ENCODE peak calls at places on chromosomes 4 and X, in five cellular contexts. A, N, J, K and Y are unnamed samples.

GRCh38 chr4:41990029-41990382 is 324 bp upstream of the SLC30A9 start:
- DNase-seq in A (no peak), N (no peak), J (no peak), K (no peak), Y (no peak)

GRCh38 chr4:56828784-56829535 is 7.5 kb upstream of the SPINK2 start:
- DNase-seq in A (no peak), N (no peak), J (no peak), K (no peak), Y (no peak)

GRCh38 chrX:39652336-39652735 is 445.4 kb downstream of the BCOR start:
- DNase-seq in A (no peak), N (no peak), J (no peak), K (no peak), Y (no peak)

GRCh38 chr4:78922207-78922606 is 17.0 kb downstream of the PAQR3 start:
- DNase-seq in A (no peak), N (peak; percentile 7), J (no peak), K (no peak), Y (no peak)

GRCh38 chrX:39705299-39705698 is 392.5 kb downstream of the BCOR start:
- DNase-seq in A (no peak), N (peak; percentile 56), J (no peak), K (peak; percentile 90), Y (no peak)

GRCh38 chr4:43456383-43456782 is 563.9 kb downstream of the GRXCR1 start:
- DNase-seq in A (no peak), N (no peak), J (no peak), K (no peak), Y (no peak)

GRCh38 chr4:168711197-168712120 is 214.6 kb downstream of the PALLD start:
- DNase-seq in A (no peak), N (peak; percentile 78), J (no peak), K (peak; percentile 80), Y (no peak)

GRCh38 chr4:19694829-19695228 is 556.9 kb upstream of the SLIT2 start:
- DNase-seq in A (no peak), N (no peak), J (no peak), K (no peak), Y (no peak)

GRCh38 chr4:147492761-147493160 is 11.9 kb downstream of the EDNRA start:
- DNase-seq in A (no peak), N (peak; percentile 23), J (no peak), K (peak; percentile 87), Y (no peak)

GRCh38 chrX:108437354-108437753 is 868 bp downstream of the COL4A6 start:
- DNase-seq in A (no peak), N (no peak), J (no peak), K (no peak), Y (no peak)

GRCh38 chr4:2079006-2079405 is 19.9 kb downstream of the NAT8L start:
- DNase-seq in A (no peak), N (no peak), J (no peak), K (peak; percentile 56), Y (peak; percentile 28)

GRCh38 chr4:163335384-163335783 is 3.0 kb upstream of the NPY1R start:
- DNase-seq in A (no peak), N (no peak), J (no peak), K (no peak), Y (no peak)

GRCh38 chr4:163331629-163332360 is 601 bp downstream of the NPY1R start:
- DNase-seq in A (no peak), N (no peak), J (peak; percentile 21), K (peak; percentile 71), Y (no peak)

GRCh38 chr4:163330828-163331628 is 1.4 kb downstream of the NPY1R start:
- DNase-seq in A (no peak), N (no peak), J (no peak), K (peak; percentile 64), Y (no peak)

GRCh38 chr4:163332526-163333405 is at the start of gene NPY1R:
- DNase-seq in A (peak; percentile 32), N (peak; percentile 41), J (peak; percentile 68), K (peak; percentile 90), Y (no peak)
- TF ChIP-seq CTCF in A (peak; percentile 78), N (peak; percentile 80), J (peak; percentile 79), K (peak; percentile 69), Y (peak; percentile 89)

DNA sequence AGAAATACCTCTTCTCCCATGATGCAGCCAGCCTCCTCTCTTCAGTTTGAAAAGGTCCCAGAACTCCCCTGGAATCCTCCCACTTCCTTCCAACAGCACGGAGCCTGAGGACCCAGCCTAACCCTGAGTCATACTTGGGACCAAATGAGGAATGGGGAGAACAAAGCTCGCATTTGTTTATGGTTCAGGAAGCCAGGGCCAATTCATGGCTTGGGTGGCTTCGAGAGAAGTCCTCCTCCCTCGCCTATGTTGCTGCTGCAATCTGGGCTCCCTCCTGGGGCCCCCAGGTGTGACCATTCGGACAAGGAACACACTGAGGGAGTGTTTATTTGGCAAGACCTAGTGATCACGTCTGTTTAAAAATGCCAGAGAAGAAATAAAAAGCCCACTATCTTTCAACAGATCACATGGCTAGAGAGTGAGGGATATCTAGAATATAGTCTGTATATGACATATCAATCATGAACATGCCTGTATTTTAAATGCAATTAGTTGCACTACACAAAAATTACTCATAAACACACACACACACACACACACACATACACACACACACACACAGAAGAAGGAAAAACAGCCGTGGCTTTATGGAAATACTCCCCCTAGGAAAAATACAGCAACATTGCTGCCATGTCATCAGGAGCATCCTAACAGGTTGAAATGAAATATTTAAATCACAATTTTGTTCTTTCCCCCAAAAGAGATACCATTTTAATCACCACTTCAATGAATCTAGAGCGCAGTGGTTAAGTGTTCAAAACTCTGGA is 155.7 kb upstream of the MAP3K15 start:
- DNase-seq in A (no peak), N (no peak), J (no peak), K (no peak), Y (no peak)
- TF ChIP-seq CTCF in A (peak; percentile 13), N (no peak), J (no peak), K (no peak), Y (peak; percentile 34)

GRCh38 chr4:28686618-28687017 is 1826.0 kb downstream of the STIM2 start:
- DNase-seq in A (peak; percentile 2), N (no peak), J (peak; percentile 18), K (no peak), Y (no peak)
- TF ChIP-seq CTCF in A (peak; percentile 35), N (peak; percentile 56), J (peak; percentile 61), K (no peak), Y (peak; percentile 68)

DNA sequence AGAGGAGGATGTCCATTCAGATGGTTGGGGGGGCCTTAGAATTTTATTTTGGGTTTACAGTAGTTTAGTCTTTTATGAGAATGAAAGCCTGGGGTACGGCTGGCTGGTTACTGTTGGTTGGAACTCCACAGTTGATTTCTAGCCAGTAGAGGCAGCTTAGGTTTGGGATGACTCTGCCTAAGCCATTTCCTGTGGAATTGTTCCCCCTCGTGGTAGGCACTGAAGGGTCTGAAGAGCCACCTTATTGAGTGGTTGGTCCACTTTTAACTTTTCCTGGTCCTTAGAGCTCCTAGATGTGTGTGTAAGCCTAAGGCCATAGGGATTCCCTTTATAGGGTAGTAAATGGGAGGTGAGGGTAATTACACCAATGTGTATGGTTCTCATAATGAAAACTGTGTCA is 19.7 kb downstream of the SPIN3 start:
- DNase-seq in A (no peak), N (no peak), J (no peak), K (no peak), Y (no peak)
- TF ChIP-seq CTCF in A (no peak), N (peak; percentile 31), J (no peak), K (no peak), Y (no peak)

GRCh38 chr4:124713213-124713592 is 671 bp upstream of the ANKRD50 start:
- DNase-seq in A (no peak), N (peak; percentile 41), J (peak; percentile 60), K (peak; percentile 84), Y (peak; percentile 87)

GRCh38 chr4:124710911-124711310 is 1.6 kb downstream of the ANKRD50 start:
- DNase-seq in A (no peak), N (no peak), J (no peak), K (no peak), Y (no peak)

GRCh38 chr4:124710253-124710849 is 2.2 kb downstream of the ANKRD50 start:
- DNase-seq in A (no peak), N (no peak), J (no peak), K (no peak), Y (no peak)

GRCh38 chr4:124712417-124713212 is at the start of gene ANKRD50:
- DNase-seq in A (no peak), N (peak; percentile 75), J (peak; percentile 85), K (peak; percentile 96), Y (peak; percentile 97)

GRCh38 chr4:124711469-124712416 is 789 bp downstream of the ANKRD50 start:
- DNase-seq in A (no peak), N (peak; percentile 40), J (peak; percentile 45), K (peak; percentile 73), Y (peak; percentile 96)
- TF ChIP-seq CTCF in A (peak; percentile 44), N (peak; percentile 31), J (peak; percentile 19), K (peak; percentile 5), Y (peak; percentile 66)